ENCODE peak calls at places on chromosome 20, in eight cellular contexts. C is right lobe of liver; E is tibial nerve; H is OCI-LY7; Y is brain microvascular endothelial cell; D is breast epithelium; X is fibroblast of lung; V is CD8-positive, alpha-beta T cell. O is an unnamed sample.
A peak's percentile ranks its signal among the peaks of the same experiment; 100 is the strongest.

GRCh38 chr20:3616250-3616649 is 46.9 kb downstream of the GFRA4 start:
- DNase-seq in C (no peak), E (no peak), H (no peak), Y (no peak), D (no peak), X (peak; percentile 50), V (no peak), O (peak; percentile 41)

GRCh38 chr20:4151991-4152695 is 136.8 kb upstream of the RNF24 start:
- DNase-seq in C (no peak), E (no peak), H (no peak), Y (peak; percentile 25), D (no peak), X (no peak), V (no peak), O (no peak)

GRCh38 chr20:61633004-61633403 is 380.9 kb downstream of the CDH4 start:
- DNase-seq in C (no peak), E (no peak), H (no peak), Y (no peak), D (no peak), X (no peak), V (no peak), O (no peak)

GRCh38 chr20:31476648-31477220 is 1.6 kb downstream of the REM1 start:
- DNase-seq in C (no peak), E (no peak), H (no peak), Y (no peak), D (no peak), X (no peak), V (no peak), O (no peak)

GRCh38 chr20:46423342-46423741 is 16.9 kb upstream of the ELMO2 start:
- DNase-seq in C (no peak), E (no peak), H (no peak), Y (no peak), D (no peak), X (no peak), V (no peak), O (no peak)

GRCh38 chr20:58075980-58076749 is 152.3 kb downstream of the ANKRD60 start:
- DNase-seq in C (no peak), E (no peak), H (no peak), Y (no peak), D (peak; percentile 10), X (no peak), V (no peak), O (no peak)

GRCh38 chr20:40467703-40468411 is 221.2 kb downstream of the MAFB start:
- DNase-seq in C (no peak), E (no peak), H (no peak), Y (no peak), D (no peak), X (no peak), V (no peak), O (no peak)

GRCh38 chr20:21519136-21519584 is 5.3 kb upstream of the NKX2-2 start:
- DNase-seq in C (no peak), E (no peak), H (no peak), Y (no peak), D (no peak), X (no peak), V (no peak), O (no peak)

GRCh38 chr20:35871311-35871771 is 83.0 kb downstream of the SCAND1 start:
- DNase-seq in C (no peak), E (peak; percentile 23), H (no peak), Y (peak; percentile 68), D (peak; percentile 31), X (peak; percentile 62), V (no peak), O (no peak)

GRCh38 chr20:45892828-45893500 is 1.8 kb downstream of the CTSA start:
- DNase-seq in C (no peak), E (no peak), H (no peak), Y (no peak), D (no peak), X (no peak), V (peak; percentile 42), O (no peak)

GRCh38 chr20:531608-532007 is 12.0 kb downstream of the CSNK2A1 start:
- DNase-seq in C (no peak), E (no peak), H (no peak), Y (no peak), D (no peak), X (no peak), V (no peak), O (no peak)

GRCh38 chr20:45316150-45317080 is 8.3 kb upstream of the MATN4 start:
- DNase-seq in C (no peak), E (no peak), H (no peak), Y (no peak), D (no peak), X (no peak), V (no peak), O (no peak)

GRCh38 chr20:346640-347316 is at the start of gene NRSN2:
- DNase-seq in C (no peak), E (peak; percentile 37), H (no peak), Y (peak; percentile 39), D (peak; percentile 32), X (peak; percentile 68), V (no peak), O (no peak)

GRCh38 chr20:30168025-30168799 is 1089.3 kb upstream of the DEFB115 start:
- DNase-seq in C (peak; percentile 38), E (no peak), H (no peak), Y (no peak), D (no peak), X (no peak), V (peak; percentile 37), O (no peak)

GRCh38 chr20:37378785-37379598 is 33.1 kb downstream of the SRC start:
- DNase-seq in C (peak; percentile 62), E (no peak), H (no peak), Y (peak; percentile 35), D (no peak), X (no peak), V (no peak), O (no peak)

GRCh38 chr20:11807070-11807741 is 110.5 kb upstream of the BTBD3 start:
- DNase-seq in C (no peak), E (no peak), H (no peak), Y (peak; percentile 85), D (no peak), X (peak; percentile 86), V (no peak), O (no peak)

GRCh38 chr20:3727333-3728035 is 5.0 kb upstream of the HSPA12B start:
- DNase-seq in C (no peak), E (no peak), H (no peak), Y (no peak), D (no peak), X (peak; percentile 48), V (no peak), O (no peak)

GRCh38 chr20:63519765-63520593 is 586 bp upstream of the PPDPF start:
- DNase-seq in C (peak; percentile 67), E (no peak), H (peak; percentile 55), Y (no peak), D (peak; percentile 50), X (peak; percentile 46), V (peak; percentile 75), O (no peak)

GRCh38 chr20:58141496-58141895 is 87.0 kb downstream of the ANKRD60 start:
- DNase-seq in C (peak; percentile 28), E (peak; percentile 13), H (no peak), Y (no peak), D (peak; percentile 11), X (no peak), V (no peak), O (no peak)

GRCh38 chr20:46084805-46085792 is 4.7 kb downstream of the NCOA5 start:
- DNase-seq in C (no peak), E (no peak), H (no peak), Y (no peak), D (no peak), X (peak; percentile 62), V (no peak), O (no peak)

GRCh38 chr20:41956316-41957050 is 338.3 kb upstream of the CHD6 start:
- DNase-seq in C (no peak), E (no peak), H (peak; percentile 23), Y (no peak), D (no peak), X (no peak), V (no peak), O (no peak)

GRCh38 chr20:23257848-23258746 is 92.5 kb upstream of the NXT1 start:
- DNase-seq in C (no peak), E (no peak), H (no peak), Y (peak; percentile 90), D (no peak), X (peak; percentile 77), V (no peak), O (peak; percentile 42)
- H3K4me3 ChIP-seq in C (no peak overlapping the region), E (no peak overlapping the region), H (no peak overlapping the region), Y (no peak overlapping the region), D (no peak overlapping the region), X (no peak overlapping the region), V (no peak overlapping the region), O (no peak overlapping the region)

DNA sequence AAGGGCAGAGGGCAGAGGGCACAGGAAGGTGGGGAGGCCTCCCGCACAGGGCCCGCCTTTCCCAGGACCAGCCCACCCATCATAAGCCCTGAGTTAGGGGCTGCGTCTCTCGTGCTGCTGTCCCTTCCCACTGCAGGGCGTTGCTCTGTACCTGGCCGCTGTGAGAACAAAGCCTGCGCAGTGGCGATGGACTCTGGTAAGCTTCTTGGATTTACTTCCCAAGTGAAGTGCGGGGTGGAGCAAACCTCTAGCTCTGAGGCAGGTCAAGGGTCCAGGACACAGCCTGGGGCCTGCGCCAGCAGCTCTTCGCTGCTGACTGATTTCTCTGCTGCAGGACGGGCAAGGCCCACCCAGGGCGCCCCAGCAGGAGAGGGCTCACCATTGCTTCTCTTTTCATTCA is 23.9 kb downstream of the INSM1 start:
- DNase-seq in C (no peak), E (no peak), H (no peak), Y (no peak), D (no peak), X (no peak), V (no peak), O (no peak)
- TF ChIP-seq CTCF in C (no peak), E (no peak), H (no peak), Y (no peak), D (no peak), X (no peak), V (no peak), O (no peak)

GRCh38 chr20:25308671-25309394 is 60.9 kb downstream of the PYGB start:
- DNase-seq in C (no peak), E (no peak), H (no peak), Y (peak; percentile 81), D (no peak), X (peak; percentile 82), V (no peak), O (no peak)
- H3K4me3 ChIP-seq in C (no peak overlapping the region), E (no peak overlapping the region), H (no peak overlapping the region), Y (no peak overlapping the region), D (no peak overlapping the region), X (no peak overlapping the region), V (no peak overlapping the region), O (no peak overlapping the region)

GRCh38 chr20:23455641-23456040 is 3.0 kb upstream of the CST11 start:
- DNase-seq in C (no peak), E (no peak), H (no peak), Y (no peak), D (no peak), X (no peak), V (no peak), O (no peak)
- TF ChIP-seq CTCF in C (no peak), E (no peak), H (no peak), Y (no peak), D (no peak), X (no peak), V (no peak), O (no peak)